ENCODE peak calls at places on chromosomes 7 and 10, in seven cellular contexts. One of them, this sample, is unnamed.

GRCh38 chr10:116771101-116771705 is 28.8 kb upstream of the HSPA12A start:
- DNase-seq in body of pancreas: peak; percentile 47
- DNase-seq in IMR-90: peak; percentile 95
- DNase-seq in bronchial epithelial cell: peak; percentile 87
- DNase-seq in AG10803: peak; percentile 93
- DNase-seq in WERI-Rb-1: no peak
- DNase-seq in transverse colon: peak; percentile 32
- DNase-seq in this sample: peak; percentile 95

GRCh38 chr10:110355181-110355831 is 50.6 kb upstream of the SMNDC1 start:
- DNase-seq in body of pancreas: no peak
- DNase-seq in AG10803: no peak
- DNase-seq in WERI-Rb-1: no peak
- DNase-seq in IMR-90: no peak
- DNase-seq in transverse colon: peak; percentile 33
- DNase-seq in bronchial epithelial cell: no peak
- DNase-seq in this sample: no peak

GRCh38 chr7:51649-52048 is 140.7 kb upstream of the FAM20C start:
- DNase-seq in body of pancreas: peak; percentile 4
- DNase-seq in IMR-90: no peak
- DNase-seq in transverse colon: peak; percentile 1
- DNase-seq in AG10803: no peak
- DNase-seq in WERI-Rb-1: no peak
- DNase-seq in bronchial epithelial cell: no peak
- DNase-seq in this sample: no peak

GRCh38 chr10:127354992-127355391 is 158.6 kb upstream of the INSYN2A start:
- DNase-seq in bronchial epithelial cell: peak; percentile 8
- DNase-seq in IMR-90: no peak
- DNase-seq in AG10803: no peak
- DNase-seq in transverse colon: no peak
- DNase-seq in body of pancreas: no peak
- DNase-seq in WERI-Rb-1: no peak
- DNase-seq in this sample: no peak

GRCh38 chr10:95475003-95475383 is 86.2 kb downstream of the SORBS1 start:
- DNase-seq in bronchial epithelial cell: no peak
- DNase-seq in AG10803: no peak
- DNase-seq in WERI-Rb-1: no peak
- DNase-seq in transverse colon: no peak
- DNase-seq in IMR-90: no peak
- DNase-seq in body of pancreas: no peak
- DNase-seq in this sample: no peak

GRCh38 chr7:51455086-51455485 is 138.5 kb upstream of the COBL start:
- DNase-seq in bronchial epithelial cell: no peak
- DNase-seq in IMR-90: no peak
- DNase-seq in WERI-Rb-1: no peak
- DNase-seq in body of pancreas: no peak
- DNase-seq in AG10803: no peak
- DNase-seq in transverse colon: no peak
- DNase-seq in this sample: no peak

GRCh38 chr10:102150970-102151773 is 1.0 kb upstream of the NOLC1 start:
- DNase-seq in bronchial epithelial cell: peak; percentile 86
- DNase-seq in WERI-Rb-1: no peak
- DNase-seq in transverse colon: no peak
- DNase-seq in body of pancreas: no peak
- DNase-seq in IMR-90: peak; percentile 79
- DNase-seq in AG10803: peak; percentile 51
- DNase-seq in this sample: peak; percentile 39

GRCh38 chr10:122469848-122470247 is 8.5 kb downstream of the HTRA1 start:
- DNase-seq in body of pancreas: no peak
- DNase-seq in AG10803: no peak
- DNase-seq in transverse colon: no peak
- DNase-seq in IMR-90: no peak
- DNase-seq in WERI-Rb-1: no peak
- DNase-seq in bronchial epithelial cell: no peak
- DNase-seq in this sample: no peak

GRCh38 chr7:151987748-151988529 is 31.7 kb downstream of the GALNTL5 start:
- DNase-seq in transverse colon: no peak
- DNase-seq in bronchial epithelial cell: no peak
- DNase-seq in IMR-90: peak; percentile 42
- DNase-seq in WERI-Rb-1: no peak
- DNase-seq in AG10803: peak; percentile 62
- DNase-seq in body of pancreas: no peak
- DNase-seq in this sample: no peak

GRCh38 chr10:11515596-11516418 is 95.6 kb downstream of the USP6NL start:
- DNase-seq in WERI-Rb-1: peak; percentile 19
- DNase-seq in body of pancreas: peak; percentile 55
- DNase-seq in bronchial epithelial cell: peak; percentile 66
- DNase-seq in IMR-90: peak; percentile 70
- DNase-seq in transverse colon: peak; percentile 54
- DNase-seq in AG10803: peak; percentile 65
- DNase-seq in this sample: peak; percentile 74

GRCh38 chr7:85185355-85186082 is 1.3 kb downstream of the SEMA3D start:
- DNase-seq in IMR-90: peak; percentile 61
- DNase-seq in body of pancreas: peak; percentile 21
- DNase-seq in AG10803: peak; percentile 65
- DNase-seq in bronchial epithelial cell: peak; percentile 43
- DNase-seq in transverse colon: peak; percentile 9
- DNase-seq in WERI-Rb-1: peak; percentile 51
- DNase-seq in this sample: peak; percentile 44

GRCh38 chr10:67925449-67926005 is 41.1 kb downstream of the SIRT1 start:
- DNase-seq in WERI-Rb-1: no peak
- DNase-seq in bronchial epithelial cell: peak; percentile 17
- DNase-seq in body of pancreas: no peak
- DNase-seq in transverse colon: no peak
- DNase-seq in AG10803: peak; percentile 79
- DNase-seq in IMR-90: peak; percentile 84
- DNase-seq in this sample: no peak

GRCh38 chr10:58486821-58487220 is 25.9 kb upstream of the BICC1 start:
- DNase-seq in bronchial epithelial cell: peak; percentile 33
- DNase-seq in body of pancreas: no peak
- DNase-seq in WERI-Rb-1: no peak
- DNase-seq in IMR-90: peak; percentile 29
- DNase-seq in AG10803: peak; percentile 63
- DNase-seq in transverse colon: no peak
- DNase-seq in this sample: no peak

GRCh38 chr7:95886501-95887090 is 114.2 kb downstream of the DYNC1I1 start:
- DNase-seq in WERI-Rb-1: no peak
- DNase-seq in body of pancreas: no peak
- DNase-seq in IMR-90: peak; percentile 19
- DNase-seq in bronchial epithelial cell: peak; percentile 67
- DNase-seq in AG10803: peak; percentile 25
- DNase-seq in transverse colon: no peak
- DNase-seq in this sample: no peak

GRCh38 chr7:134547738-134548054 is 1.2 kb upstream of the AKR1B15 start:
- DNase-seq in IMR-90: peak; percentile 74
- DNase-seq in body of pancreas: peak; percentile 78
- DNase-seq in AG10803: peak; percentile 54
- DNase-seq in transverse colon: peak; percentile 76
- DNase-seq in bronchial epithelial cell: no peak
- DNase-seq in WERI-Rb-1: peak; percentile 84
- DNase-seq in this sample: peak; percentile 80

GRCh38 chr10:24597426-24597825 is 126.3 kb downstream of the ARHGAP21 start:
- DNase-seq in WERI-Rb-1: no peak
- DNase-seq in transverse colon: no peak
- DNase-seq in bronchial epithelial cell: no peak
- DNase-seq in body of pancreas: no peak
- DNase-seq in IMR-90: no peak
- DNase-seq in AG10803: no peak
- DNase-seq in this sample: no peak

GRCh38 chr10:48932831-48933670 is 6.6 kb downstream of the LRRC18 start:
- DNase-seq in AG10803: peak; percentile 16
- DNase-seq in transverse colon: no peak
- DNase-seq in bronchial epithelial cell: no peak
- DNase-seq in WERI-Rb-1: no peak
- DNase-seq in body of pancreas: no peak
- DNase-seq in IMR-90: no peak
- DNase-seq in this sample: no peak

GRCh38 chr10:117004627-117005453 is at the start of gene SHTN1:
- DNase-seq in IMR-90: peak; percentile 50
- DNase-seq in AG10803: peak; percentile 49
- DNase-seq in transverse colon: peak; percentile 92
- DNase-seq in body of pancreas: peak; percentile 96
- DNase-seq in WERI-Rb-1: peak; percentile 91
- DNase-seq in bronchial epithelial cell: peak; percentile 72
- DNase-seq in this sample: peak; percentile 58

GRCh38 chr10:122143238-122143841 is 127.8 kb upstream of the BTBD16 start:
- DNase-seq in bronchial epithelial cell: peak; percentile 51
- DNase-seq in transverse colon: no peak
- DNase-seq in AG10803: no peak
- DNase-seq in IMR-90: no peak
- DNase-seq in body of pancreas: peak; percentile 41
- DNase-seq in WERI-Rb-1: no peak
- DNase-seq in this sample: no peak

GRCh38 chr7:41304995-41305394 is 397.9 kb downstream of the INHBA start:
- DNase-seq in transverse colon: no peak
- DNase-seq in bronchial epithelial cell: no peak
- DNase-seq in AG10803: no peak
- DNase-seq in body of pancreas: no peak
- DNase-seq in WERI-Rb-1: no peak
- DNase-seq in IMR-90: no peak
- DNase-seq in this sample: no peak

GRCh38 chr7:73578342-73579124 is at the start of gene TBL2:
- DNase-seq in bronchial epithelial cell: peak; percentile 90
- DNase-seq in IMR-90: peak; percentile 97
- DNase-seq in body of pancreas: peak; percentile 100
- DNase-seq in transverse colon: peak; percentile 100
- DNase-seq in AG10803: peak; percentile 98
- DNase-seq in WERI-Rb-1: peak; percentile 99
- DNase-seq in this sample: peak; percentile 99
- TF ChIP-seq CTCF in bronchial epithelial cell: peak; percentile 28
- TF ChIP-seq CTCF in IMR-90: peak; percentile 23
- TF ChIP-seq CTCF in body of pancreas: no peak
- TF ChIP-seq CTCF in transverse colon: peak; percentile 2
- TF ChIP-seq CTCF in AG10803: peak; percentile 18
- TF ChIP-seq CTCF in WERI-Rb-1: no peak
- TF ChIP-seq CTCF in this sample: peak; percentile 26

GRCh38 chr7:120780938-120781337 is 77.0 kb downstream of the TSPAN12 start:
- DNase-seq in IMR-90: no peak
- DNase-seq in transverse colon: no peak
- DNase-seq in bronchial epithelial cell: no peak
- DNase-seq in WERI-Rb-1: no peak
- DNase-seq in body of pancreas: no peak
- DNase-seq in AG10803: no peak
- DNase-seq in this sample: no peak
- H3K4me3 ChIP-seq in IMR-90: no peak overlapping the region
- H3K4me3 ChIP-seq in transverse colon: no peak overlapping the region
- H3K4me3 ChIP-seq in bronchial epithelial cell: no peak overlapping the region
- H3K4me3 ChIP-seq in WERI-Rb-1: no peak overlapping the region
- H3K4me3 ChIP-seq in body of pancreas: no peak overlapping the region
- H3K4me3 ChIP-seq in AG10803: no peak overlapping the region
- H3K4me3 ChIP-seq in this sample: no peak overlapping the region

DNA sequence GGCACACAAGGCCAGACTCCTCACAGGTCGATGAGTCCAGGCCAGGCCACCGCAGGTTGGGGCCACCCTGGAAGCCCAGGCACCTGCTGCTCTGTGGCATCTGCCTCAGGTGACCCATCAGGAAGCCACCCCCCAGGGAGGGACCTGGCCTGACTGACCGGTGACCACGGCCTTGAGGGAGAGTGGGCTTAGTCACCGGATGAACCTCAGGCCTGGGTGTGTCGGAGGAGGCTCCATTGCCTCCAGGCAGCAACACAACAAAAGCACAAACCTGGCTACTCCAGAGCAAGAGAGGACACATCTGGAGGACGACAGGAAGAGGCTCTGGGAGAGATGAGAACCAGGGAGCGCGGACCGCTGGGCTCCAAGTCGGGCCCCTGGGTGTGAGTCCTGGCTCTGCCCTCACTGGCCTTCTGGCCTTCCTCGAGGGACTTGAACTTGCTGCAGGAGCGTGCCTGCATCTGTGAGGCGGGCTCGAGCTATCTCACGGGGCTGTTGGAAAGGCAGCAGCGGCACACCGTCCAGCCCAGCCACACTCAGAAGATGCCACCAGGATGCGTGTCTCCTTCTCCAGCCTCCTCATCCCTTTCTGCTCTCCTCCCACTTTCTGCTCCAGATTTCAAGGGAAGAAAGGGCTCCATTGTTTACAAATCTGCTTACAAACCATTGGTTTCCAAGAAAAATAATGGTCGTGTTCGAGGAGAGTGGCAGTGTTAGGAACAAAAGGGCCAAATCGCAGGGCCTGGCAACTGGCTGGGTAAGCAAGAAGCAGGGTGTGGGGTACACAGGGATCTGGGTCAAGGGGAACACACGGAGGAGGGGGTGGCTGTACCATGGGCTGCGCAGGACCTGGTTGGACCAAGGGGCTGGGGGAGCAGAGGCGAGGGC is 152.9 kb downstream of the ADAM12 start:
- DNase-seq in transverse colon: no peak
- DNase-seq in bronchial epithelial cell: no peak
- DNase-seq in body of pancreas: no peak
- DNase-seq in WERI-Rb-1: no peak
- DNase-seq in IMR-90: no peak
- DNase-seq in AG10803: no peak
- DNase-seq in this sample: no peak
- TF ChIP-seq CTCF in transverse colon: no peak
- TF ChIP-seq CTCF in bronchial epithelial cell: no peak
- TF ChIP-seq CTCF in body of pancreas: no peak
- TF ChIP-seq CTCF in WERI-Rb-1: no peak
- TF ChIP-seq CTCF in IMR-90: no peak
- TF ChIP-seq CTCF in AG10803: no peak
- TF ChIP-seq CTCF in this sample: no peak

GRCh38 chr7:23544913-23545354 is 13.2 kb upstream of the TRA2A start:
- DNase-seq in body of pancreas: no peak
- DNase-seq in WERI-Rb-1: peak; percentile 36
- DNase-seq in bronchial epithelial cell: peak; percentile 60
- DNase-seq in AG10803: peak; percentile 22
- DNase-seq in IMR-90: peak; percentile 44
- DNase-seq in transverse colon: no peak
- DNase-seq in this sample: peak; percentile 27

GRCh38 chr7:23545493-23545892 is 13.7 kb upstream of the TRA2A start:
- DNase-seq in IMR-90: no peak
- DNase-seq in transverse colon: no peak
- DNase-seq in AG10803: no peak
- DNase-seq in bronchial epithelial cell: no peak
- DNase-seq in body of pancreas: no peak
- DNase-seq in WERI-Rb-1: no peak
- DNase-seq in this sample: no peak

GRCh38 chr7:23538301-23538700 is 6.5 kb upstream of the TRA2A start:
- DNase-seq in IMR-90: no peak
- DNase-seq in body of pancreas: no peak
- DNase-seq in AG10803: no peak
- DNase-seq in transverse colon: no peak
- DNase-seq in WERI-Rb-1: no peak
- DNase-seq in bronchial epithelial cell: no peak
- DNase-seq in this sample: no peak

GRCh38 chr7:23542752-23543151 is 11.0 kb upstream of the TRA2A start:
- DNase-seq in WERI-Rb-1: no peak
- DNase-seq in AG10803: no peak
- DNase-seq in body of pancreas: no peak
- DNase-seq in IMR-90: no peak
- DNase-seq in transverse colon: no peak
- DNase-seq in bronchial epithelial cell: no peak
- DNase-seq in this sample: no peak

DNA sequence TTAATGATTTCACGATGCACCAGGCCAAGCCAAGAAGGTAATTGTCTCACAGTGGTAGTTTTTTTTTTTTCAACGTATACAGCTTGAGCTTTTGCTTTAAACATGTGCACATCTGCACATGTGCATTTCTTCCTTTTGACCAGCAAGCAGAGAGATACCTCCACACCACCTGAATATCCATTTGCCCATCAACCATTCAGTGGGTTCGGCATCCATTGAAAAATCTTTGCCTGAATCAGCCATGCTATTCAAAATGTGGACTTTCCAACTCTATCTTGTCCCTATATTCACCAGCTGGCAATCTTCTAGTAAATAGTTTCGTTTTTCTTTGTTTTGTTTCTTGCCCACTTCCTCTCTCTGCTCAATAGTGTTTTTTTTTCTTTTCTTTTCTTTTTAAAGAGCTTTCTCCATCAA is 7.7 kb upstream of the TRA2A start:
- DNase-seq in AG10803: no peak
- DNase-seq in IMR-90: no peak
- DNase-seq in WERI-Rb-1: no peak
- DNase-seq in bronchial epithelial cell: no peak
- DNase-seq in body of pancreas: no peak
- DNase-seq in transverse colon: no peak
- DNase-seq in this sample: no peak
- H3K4me3 ChIP-seq in AG10803: no peak overlapping the region
- H3K4me3 ChIP-seq in IMR-90: no peak overlapping the region
- H3K4me3 ChIP-seq in WERI-Rb-1: no peak overlapping the region
- H3K4me3 ChIP-seq in bronchial epithelial cell: no peak overlapping the region
- H3K4me3 ChIP-seq in body of pancreas: no peak overlapping the region
- H3K4me3 ChIP-seq in transverse colon: no peak overlapping the region
- H3K4me3 ChIP-seq in this sample: no peak overlapping the region